ENCODE peak calls at places on chromosomes 7 and 10, in five cellular contexts. N is HL-60, S is HEK293T, J is RPMI7951, H is AG08395. I is an unnamed sample.
A peak's percentile ranks its signal among the peaks of the same experiment; 100 is the strongest.

GRCh38 chr7:82481499-82482097 is 38.0 kb upstream of the CACNA2D1 start:
- DNase-seq in J (peak; percentile 21), S (peak; percentile 10), N (no peak), H (peak; percentile 23), I (no peak)

GRCh38 chr10:117184821-117185220 is 12.5 kb upstream of the KCNK18 start:
- DNase-seq in S (no peak), H (no peak), J (no peak), N (no peak), I (no peak)

GRCh38 chr10:91672021-91672608 is 39.2 kb upstream of the PPP1R3C start:
- DNase-seq in H (peak; percentile 68), S (peak; percentile 35), J (peak; percentile 91), N (no peak), I (no peak)

GRCh38 chr7:144671429-144671828 is 164.4 kb downstream of the TPK1 start:
- DNase-seq in H (no peak), N (no peak), S (no peak), J (no peak), I (no peak)

GRCh38 chr7:90266808-90267207 is 21.8 kb downstream of the CFAP69 start:
- DNase-seq in S (no peak), J (no peak), N (no peak), H (peak; percentile 30), I (no peak)

GRCh38 chr10:132509506-132510173 is 27.9 kb upstream of the INPP5A start:
- DNase-seq in N (no peak), H (no peak), J (no peak), S (no peak), I (no peak)

GRCh38 chr7:149196151-149196704 is 882 bp downstream of the ZNF282 start:
- DNase-seq in H (no peak), J (no peak), N (no peak), S (peak; percentile 38), I (no peak)

GRCh38 chr7:86949052-86949778 is 110.2 kb downstream of the ELAPOR2 start:
- DNase-seq in J (no peak), S (no peak), H (no peak), N (no peak), I (no peak)

GRCh38 chr10:122176232-122176865 is 94.7 kb upstream of the BTBD16 start:
- DNase-seq in S (no peak), H (no peak), N (no peak), J (peak; percentile 25), I (no peak)

GRCh38 chr7:151754142-151754590 is 122.7 kb downstream of the PRKAG2 start:
- DNase-seq in N (peak; percentile 45), J (peak; percentile 99), H (peak; percentile 98), S (peak; percentile 98), I (peak; percentile 13)

GRCh38 chr7:36881206-36881605 is 156.9 kb upstream of the AOAH start:
- DNase-seq in S (no peak), J (no peak), N (no peak), H (no peak), I (no peak)

GRCh38 chr10:110681023-110681681 is 37.0 kb downstream of the RBM20 start:
- DNase-seq in J (peak; percentile 43), S (peak; percentile 87), H (peak; percentile 31), N (no peak), I (no peak)

GRCh38 chr7:44918029-44918428 is 32.7 kb upstream of the PURB start:
- DNase-seq in J (no peak), S (no peak), H (no peak), N (no peak), I (no peak)